ENCODE peak calls at places on chromosomes 12 and 14, in ten cellular contexts. L is SK-N-SH, D is ovary, I is suprapubic skin, N is transverse colon, R is A549, F is H1, K is sigmoid colon, V is GM12878, Y is stomach. O is an unnamed sample. For H3K9me3, the result is how much of the 10 kb centered on the place peaks cover.

GRCh38 chr14:66288511-66288910 is 197.7 kb upstream of the CCDC196 start:
- DNase-seq in D (no peak), R (no peak), I (no peak), V (no peak), N (no peak), F (no peak), Y (no peak), K (no peak), L (no peak), O (no peak)

GRCh38 chr12:113894717-113895116 is 71.4 kb downstream of the RBM19 start:
- DNase-seq in F (no peak), I (no peak), R (no peak), V (no peak), K (no peak), L (no peak), Y (no peak), D (no peak), N (no peak), O (no peak)

GRCh38 chr12:7501031-7501585 is 2.5 kb downstream of the CD163 start:
- DNase-seq in F (no peak), N (no peak), R (no peak), Y (no peak), D (no peak), L (no peak), V (no peak), I (no peak), K (no peak), O (no peak)

GRCh38 chr12:116150452-116150851 is 127.0 kb downstream of the MED13L start:
- DNase-seq in Y (no peak), K (no peak), V (no peak), R (no peak), F (no peak), L (no peak), D (no peak), I (no peak), N (no peak), O (no peak)

GRCh38 chr12:88451254-88451653 is 129.0 kb downstream of the KITLG start:
- DNase-seq in D (no peak), N (no peak), I (no peak), L (no peak), K (no peak), V (no peak), R (no peak), Y (no peak), F (no peak), O (no peak)

GRCh38 chr12:17334784-17335183 is 728.8 kb upstream of the LMO3 start:
- DNase-seq in Y (no peak), L (no peak), F (no peak), D (no peak), V (no peak), N (no peak), R (no peak), K (no peak), I (no peak), O (no peak)

GRCh38 chr12:132145334-132145733 is 1.1 kb downstream of the NOC4L start:
- DNase-seq in D (no peak), L (peak), K (no peak), V (no peak), Y (no peak), I (peak), F (no peak), N (no peak), R (no peak), O (no peak)

GRCh38 chr12:42981379-42981778 is 391.8 kb upstream of the PRICKLE1 start:
- DNase-seq in N (no peak), V (no peak), R (no peak), Y (no peak), F (no peak), I (no peak), K (no peak), D (no peak), L (no peak), O (no peak)

GRCh38 chr14:53894456-53894855 is 62.2 kb downstream of the BMP4 start:
- DNase-seq in K (no peak), V (no peak), I (no peak), N (no peak), Y (no peak), F (no peak), R (no peak), L (no peak), D (no peak), O (no peak)

GRCh38 chr12:91154131-91154530 is 28.5 kb downstream of the DCN start:
- DNase-seq in I (no peak), K (no peak), N (no peak), V (no peak), R (no peak), F (no peak), L (no peak), D (no peak), Y (no peak), O (no peak)

GRCh38 chr14:98819867-98820206 is 452.2 kb downstream of the BCL11B start:
- DNase-seq in V (no peak), Y (no peak), D (no peak), K (no peak), F (no peak), N (no peak), R (no peak), L (no peak), I (no peak), O (no peak)

GRCh38 chr14:22432348-22432976 is 156.6 kb downstream of the DAD1 start:
- DNase-seq in L (no peak), R (peak), K (no peak), F (no peak), Y (peak), I (no peak), V (no peak), D (peak), N (peak), O (no peak)

GRCh38 chr14:92848941-92849340 is 54.8 kb downstream of the GOLGA5 start:
- DNase-seq in D (no peak), Y (no peak), R (no peak), K (no peak), N (no peak), F (no peak), I (no peak), V (no peak), L (peak), O (no peak)

GRCh38 chr12:116529048-116529447 is 30.1 kb upstream of the MAP1LC3B2 start:
- DNase-seq in N (no peak), R (peak), F (no peak), D (no peak), L (no peak), Y (no peak), I (no peak), V (no peak), K (no peak), O (no peak)

GRCh38 chr12:6960291-6961277 is 9.4 kb downstream of the PTPN6 start:
- DNase-seq in Y (no peak), D (peak), I (no peak), V (no peak), N (peak), K (peak), L (peak), F (no peak), R (no peak), O (no peak)

GRCh38 chr12:102702447-102703114 is 214.5 kb downstream of the PAH start:
- DNase-seq in F (peak), K (peak), N (peak), L (peak), R (peak), Y (peak), V (no peak), D (peak), I (no peak), O (peak)

GRCh38 chr14:37021406-37021805 is 151.0 kb downstream of the SLC25A21 start:
- DNase-seq in V (no peak), F (no peak), R (no peak), D (no peak), L (no peak), N (no peak), Y (no peak), I (no peak), K (no peak), O (no peak)

GRCh38 chr12:18970603-18971002 is 158.9 kb upstream of the PLEKHA5 start:
- DNase-seq in Y (no peak), D (no peak), F (no peak), K (no peak), V (no peak), I (no peak), R (no peak), L (no peak), N (no peak), O (no peak)

GRCh38 chr14:54784657-54785056 is 118.0 kb downstream of the GCH1 start:
- DNase-seq in F (no peak), R (no peak), N (no peak), I (no peak), K (peak), L (peak), Y (no peak), D (no peak), V (no peak), O (no peak)

GRCh38 chr12:132379576-132379975 is 50.2 kb upstream of the GALNT9 start:
- DNase-seq in N (no peak), F (no peak), I (no peak), K (no peak), R (no peak), V (no peak), L (no peak), D (no peak), Y (no peak), O (no peak)

GRCh38 chr14:61202124-61202523 is 79.0 kb downstream of the TMEM30B start:
- DNase-seq in R (no peak), D (no peak), N (no peak), F (no peak), K (no peak), Y (no peak), I (no peak), V (no peak), L (no peak), O (no peak)

GRCh38 chr12:115375188-115375991 is 691.4 kb upstream of the TBX3 start:
- DNase-seq in Y (no peak), V (peak), K (no peak), D (no peak), I (no peak), N (no peak), F (no peak), R (no peak), L (no peak), O (peak)

GRCh38 chr12:122865268-122866231 is 30.3 kb downstream of the HIP1R start:
- DNase-seq in L (peak), N (no peak), K (peak), V (no peak), R (peak), I (peak), Y (peak), F (no peak), D (peak), O (no peak)

GRCh38 chr12:26001530-26001929 is 43.0 kb downstream of the RASSF8 start:
- DNase-seq in K (no peak), Y (no peak), I (no peak), L (no peak), F (no peak), D (no peak), N (no peak), V (no peak), R (no peak), O (no peak)

GRCh38 chr12:92272301-92272964 is 126.8 kb upstream of the BTG1 start:
- DNase-seq in F (no peak), N (no peak), V (no peak), L (no peak), D (no peak), K (no peak), Y (no peak), R (no peak), I (no peak), O (peak)

GRCh38 chr12:132276720-132277373 is 52.5 kb downstream of the GALNT9 start:
- DNase-seq in D (no peak), N (no peak), F (no peak), L (no peak), R (no peak), Y (no peak), K (no peak), V (no peak), I (no peak), O (no peak)

GRCh38 chr14:101408077-101408831 is 153.0 kb upstream of the DIO3 start:
- DNase-seq in L (no peak), F (no peak), D (peak), V (no peak), I (no peak), R (no peak), K (no peak), Y (no peak), N (no peak), O (no peak)

GRCh38 chr12:79982371-79983062 is 47.6 kb upstream of the PPP1R12A start:
- DNase-seq in N (no peak), V (no peak), L (no peak), K (no peak), F (no peak), Y (no peak), I (no peak), R (no peak), D (no peak), O (no peak)

GRCh38 chr12:79988368-79988767 is 53.5 kb upstream of the PPP1R12A start:
- DNase-seq in K (no peak), L (no peak), R (no peak), F (no peak), N (no peak), D (no peak), V (no peak), I (no peak), Y (no peak), O (no peak)

GRCh38 chr12:79983492-79983891 is 48.6 kb upstream of the PPP1R12A start:
- DNase-seq in Y (no peak), L (no peak), R (no peak), N (no peak), D (no peak), K (no peak), V (no peak), I (no peak), F (no peak), O (no peak)

GRCh38 chr12:79978692-79979091 is 43.8 kb upstream of the PPP1R12A start:
- DNase-seq in K (no peak), R (no peak), D (no peak), Y (no peak), V (no peak), L (no peak), N (no peak), F (no peak), I (no peak), O (no peak)

DNA sequence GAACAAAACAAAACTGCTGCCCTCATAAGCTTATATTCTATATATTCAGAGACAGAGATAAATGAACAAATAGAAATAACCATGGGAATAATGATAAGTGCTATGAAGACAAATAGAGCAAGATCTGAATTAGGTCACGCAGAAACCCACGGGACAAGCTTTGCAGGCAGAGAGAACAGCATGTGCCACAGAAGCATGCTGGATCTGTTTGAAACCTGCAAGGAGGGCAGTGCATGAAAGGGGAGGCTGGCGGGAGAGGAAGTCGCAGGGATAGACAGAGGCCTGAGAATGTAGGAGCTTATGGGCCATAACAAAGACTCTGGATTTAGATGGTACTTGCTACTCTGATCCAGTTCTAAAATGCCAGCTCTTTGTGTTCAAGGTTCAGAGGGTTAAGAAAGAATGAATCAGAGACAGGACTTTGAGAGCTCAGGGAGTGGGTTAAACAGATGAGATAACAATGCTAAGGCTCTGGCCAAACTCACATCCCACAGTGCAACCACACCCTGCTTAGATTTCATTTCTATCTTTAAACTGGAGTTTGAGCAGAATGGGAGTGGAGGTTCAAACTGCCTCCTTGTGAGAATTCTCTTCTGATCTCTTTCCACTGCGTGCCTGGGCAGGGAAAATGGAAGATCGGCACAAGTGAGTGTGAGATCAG is 49.2 kb upstream of the PPP1R12A start:
- DNase-seq in F (no peak), N (no peak), V (no peak), L (no peak), K (no peak), R (peak), Y (no peak), D (no peak), I (no peak), O (no peak)
- TF ChIP-seq EP300 in F (no peak), N (no peak), V (no peak), L (no peak), K (no peak), R (no peak), Y (no peak), D (no peak), I (no peak), O (no peak)

GRCh38 chr14:90299408-90299807 is 32.3 kb downstream of the NRDE2 start:
- DNase-seq in F (no peak), L (no peak), K (no peak), I (no peak), R (no peak), N (no peak), Y (peak), V (no peak), D (no peak), O (no peak)
- H3K9me3 ChIP-seq in F (under half), L (under half), K (under half), I (under half), R (under half), N (under half), Y (under half), V (under half), D (under half), O (under half)

DNA sequence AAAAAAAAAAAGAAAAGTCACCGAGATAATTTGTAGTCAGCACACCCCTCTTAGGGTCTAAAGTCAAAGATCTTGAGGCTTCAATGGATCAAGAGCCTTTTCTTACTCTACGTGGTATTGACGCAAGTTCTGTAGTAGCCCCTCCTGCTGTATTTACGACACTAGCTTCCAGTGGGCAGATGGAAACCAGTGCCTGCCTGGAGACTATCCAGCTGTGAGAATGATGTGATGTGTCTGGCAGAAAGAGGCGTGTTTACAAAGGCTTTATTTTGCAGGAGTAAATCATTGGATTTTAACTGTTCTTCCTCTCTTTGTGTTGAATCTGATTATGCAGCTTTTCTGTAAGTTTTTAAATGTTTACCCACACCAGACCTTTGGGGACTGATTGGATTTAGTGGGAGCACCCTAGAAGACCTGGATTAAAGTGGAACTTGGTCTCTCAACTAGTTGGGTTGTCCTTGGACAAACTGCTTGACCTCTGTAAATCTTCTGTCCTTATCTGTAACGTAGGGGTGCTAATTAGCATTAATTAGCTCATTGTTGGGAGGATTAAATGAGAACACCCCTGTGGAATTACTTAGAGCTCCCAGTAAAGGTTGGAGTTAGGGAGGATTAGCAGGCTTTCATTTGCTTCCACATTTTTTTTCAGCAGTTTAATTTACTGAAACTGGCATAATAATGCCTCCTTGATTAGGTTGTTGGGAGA is 72.4 kb downstream of the RASSF3 start:
- DNase-seq in Y (no peak), I (no peak), L (peak), D (peak), R (no peak), F (no peak), V (no peak), N (peak), K (peak), O (no peak)
- TF ChIP-seq EP300 in Y (peak), I (peak), L (peak), D (no peak), R (no peak), F (no peak), V (no peak), N (peak), K (peak), O (peak)

DNA sequence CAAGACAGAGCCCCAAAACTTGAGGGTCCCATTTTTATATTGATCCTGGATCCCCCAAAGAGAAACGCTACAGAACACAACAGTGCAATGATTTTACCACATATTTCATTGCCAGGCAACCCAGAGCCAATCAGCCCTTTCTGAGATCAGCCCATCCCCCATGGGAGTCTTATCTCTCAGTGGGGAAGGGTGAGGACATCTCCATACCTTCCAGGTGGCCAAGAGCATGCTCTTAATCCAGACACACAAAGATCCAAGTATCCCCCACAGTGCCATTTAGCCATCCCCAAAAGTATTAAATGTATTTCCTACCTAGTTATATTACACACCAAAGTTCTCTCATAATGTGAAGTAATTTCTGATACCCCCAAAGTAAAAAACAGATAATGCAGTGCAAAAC is 62.6 kb upstream of the AMN start:
- DNase-seq in N (no peak), V (no peak), F (no peak), K (no peak), D (no peak), R (no peak), L (no peak), I (no peak), Y (no peak), O (no peak)
- H3K9me3 ChIP-seq in N (under half), V (under half), F (under half), K (under half), D (under half), R (under half), L (under half), I (under half), Y (under half), O (under half)

DNA sequence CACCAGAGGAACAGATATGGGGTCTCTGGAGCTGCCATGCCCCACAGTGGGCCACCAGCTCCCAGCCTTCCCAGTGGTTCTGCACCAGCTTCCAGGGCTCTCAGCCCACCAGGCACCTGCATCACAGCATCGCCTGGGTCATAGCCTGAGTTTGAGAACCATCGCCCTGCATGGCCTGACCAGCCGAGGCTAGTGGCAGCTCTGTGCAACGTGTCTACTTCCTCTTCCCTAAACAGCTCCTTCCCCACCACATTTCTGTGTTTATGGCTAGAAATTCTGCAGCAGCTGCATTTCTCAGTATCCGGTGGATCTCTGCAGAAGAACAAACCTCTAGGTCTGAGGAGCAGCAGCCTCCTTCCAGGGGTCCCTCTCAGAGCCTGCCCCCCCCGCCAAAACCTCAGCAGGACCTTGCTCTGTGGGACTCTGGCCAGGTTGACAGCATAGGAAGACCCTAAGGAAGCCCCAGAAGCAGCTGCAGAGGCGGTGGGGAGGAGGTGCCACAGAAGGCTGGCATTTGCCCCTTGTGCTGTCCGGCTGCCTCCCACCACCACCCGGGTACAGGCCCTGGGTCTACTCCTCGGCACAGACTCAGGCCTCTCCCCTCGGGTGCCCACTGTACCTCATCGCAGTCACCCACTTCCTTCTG is 47.7 kb downstream of the PSMA6 start:
- DNase-seq in D (peak), N (no peak), R (no peak), I (no peak), K (peak), F (no peak), Y (no peak), V (no peak), L (no peak), O (no peak)
- TF ChIP-seq EP300 in D (no peak), N (no peak), R (no peak), I (no peak), K (no peak), F (no peak), Y (no peak), V (no peak), L (no peak), O (no peak)

DNA sequence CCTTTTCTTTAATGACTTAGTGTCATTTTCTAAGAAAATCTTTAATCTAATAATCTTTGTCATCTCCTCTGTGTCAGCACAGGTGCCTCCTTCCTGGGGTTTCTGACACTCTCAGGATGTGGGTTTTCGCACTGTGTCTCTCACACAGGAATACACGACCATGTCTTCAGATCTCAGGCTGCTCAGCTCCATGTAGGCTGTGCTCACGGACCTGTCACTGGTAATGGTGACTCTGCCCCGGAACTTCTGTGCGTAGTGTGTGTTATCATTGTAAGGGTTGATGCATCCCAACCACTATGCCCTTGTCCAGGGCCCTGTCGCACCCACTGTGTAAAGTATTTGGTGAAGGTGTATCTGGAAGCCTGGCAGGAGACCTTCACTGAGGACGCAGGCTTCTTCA is 647.8 kb downstream of the TMEM121 start:
- DNase-seq in L (no peak), D (no peak), R (no peak), V (no peak), K (no peak), Y (peak), I (no peak), N (peak), F (no peak), O (peak)
- H3K9me3 ChIP-seq in L (under half), D (under half), R (under half), V (under half), K (under half), Y (under half), I (under half), N (under half), F (half or more), O (under half)

GRCh38 chr12:52847335-52848102 is 1.3 kb downstream of the KRT78 start:
- DNase-seq in I (no peak), R (no peak), N (no peak), V (no peak), F (no peak), Y (peak), K (no peak), D (no peak), L (no peak), O (no peak)
- TF ChIP-seq EP300 in I (no peak), R (no peak), N (no peak), V (no peak), F (no peak), Y (no peak), K (no peak), D (no peak), L (no peak), O (no peak)